ENCODE peak calls at places on chromosomes 7 and 10, in seven cellular contexts. C, F, H, R, P, D and N are unnamed samples.

GRCh38 chr7:120898710-120899499 is 41.0 kb upstream of the TSPAN12 start:
- DNase-seq in C (no peak), F (no peak), H (no peak), R (no peak), P (no peak), D (no peak), N (no peak)

GRCh38 chr7:12802070-12802469 is 114.6 kb downstream of the ARL4A start:
- DNase-seq in C (no peak), F (no peak), H (no peak), R (no peak), P (no peak), D (peak; percentile 36), N (no peak)

GRCh38 chr10:63431962-63432797 is 33.6 kb downstream of the JMJD1C start:
- DNase-seq in C (no peak), F (no peak), H (no peak), R (no peak), P (no peak), D (peak; percentile 49), N (no peak)

GRCh38 chr7:43784030-43785001 is 25.8 kb downstream of the BLVRA start:
- DNase-seq in C (peak; percentile 5), F (no peak), H (no peak), R (no peak), P (no peak), D (no peak), N (peak; percentile 58)

GRCh38 chr10:96390460-96390864 is 31.7 kb upstream of the OPALIN start:
- DNase-seq in C (no peak), F (no peak), H (no peak), R (no peak), P (no peak), D (no peak), N (peak; percentile 96)

GRCh38 chr10:124155781-124156401 is 62.5 kb upstream of the CHST15 start:
- DNase-seq in C (no peak), F (no peak), H (no peak), R (no peak), P (no peak), D (no peak), N (peak; percentile 63)

GRCh38 chr10:129963831-129964501 is at the start of gene EBF3:
- DNase-seq in C (no peak), F (peak; percentile 94), H (peak; percentile 63), R (peak; percentile 92), P (peak; percentile 96), D (no peak), N (peak; percentile 84)

GRCh38 chr7:84921154-84921553 is 265.7 kb downstream of the SEMA3D start:
- DNase-seq in C (no peak), F (no peak), H (no peak), R (no peak), P (no peak), D (no peak), N (no peak)

GRCh38 chr7:45937862-45938261 is 16.8 kb upstream of the IGFBP3 start:
- DNase-seq in C (no peak), F (no peak), H (no peak), R (no peak), P (no peak), D (no peak), N (no peak)